ENCODE peak calls at places on chromosomes 11 and 22, in seven cellular contexts. P, M, O, G, J, Z and R are unnamed samples.

GRCh38 chr11:131284041-131284440 is 86.4 kb upstream of the NTM start:
- DNase-seq in Z (no peak), M (no peak), J (no peak), P (no peak), G (no peak), O (no peak), R (no peak)

GRCh38 chr11:128790200-128790599 is 76.9 kb downstream of the KCNJ1 start:
- DNase-seq in G (no peak), O (peak; percentile 38), P (no peak), J (peak; percentile 82), Z (no peak), M (no peak), R (no peak)

GRCh38 chr11:57641426-57641825 is 8.3 kb downstream of the YPEL4 start:
- DNase-seq in Z (no peak), M (no peak), G (no peak), P (no peak), O (no peak), J (no peak), R (no peak)

GRCh38 chr22:42752912-42753311 is 32.2 kb upstream of the A4GALT start:
- DNase-seq in J (no peak), O (no peak), Z (no peak), P (no peak), G (no peak), M (no peak), R (no peak)

GRCh38 chr11:116601734-116602636 is 170.8 kb downstream of the BUD13 start:
- DNase-seq in M (no peak), G (no peak), J (no peak), Z (no peak), O (no peak), P (no peak), R (no peak)

GRCh38 chr11:66183581-66184048 is 84.8 kb upstream of the RAB1B start:
- DNase-seq in P (no peak), J (no peak), Z (no peak), G (no peak), O (no peak), M (no peak), R (no peak)

GRCh38 chr22:23512348-23512705 is 67.8 kb downstream of the IGLL1 start:
- DNase-seq in G (no peak), P (no peak), J (no peak), Z (no peak), O (no peak), M (no peak), R (no peak)

GRCh38 chr11:130426223-130427048 is 2.0 kb downstream of the ADAMTS8 start:
- DNase-seq in O (no peak), J (peak; percentile 45), G (no peak), M (no peak), Z (no peak), P (no peak), R (no peak)

GRCh38 chr11:104254347-104254746 is 90.4 kb upstream of the PDGFD start:
- DNase-seq in P (no peak), G (peak; percentile 35), J (peak; percentile 29), Z (no peak), O (peak; percentile 39), M (no peak), R (no peak)

GRCh38 chr11:117870176-117870952 is 6.1 kb downstream of the FXYD6 start:
- DNase-seq in G (no peak), J (no peak), Z (no peak), P (no peak), M (no peak), O (no peak), R (no peak)

GRCh38 chr11:17750013-17750816 is 15.6 kb downstream of the KCNC1 start:
- DNase-seq in J (no peak), M (no peak), P (no peak), O (no peak), Z (no peak), G (no peak), R (no peak)

GRCh38 chr11:2523821-2524391 is 79.1 kb downstream of the KCNQ1 start:
- DNase-seq in G (no peak), J (no peak), P (peak; percentile 7), Z (no peak), M (no peak), O (no peak), R (no peak)

GRCh38 chr22:38815844-38816243 is 21.9 kb upstream of the DNAL4 start:
- DNase-seq in M (no peak), G (no peak), P (no peak), Z (no peak), J (no peak), O (no peak), R (no peak)

GRCh38 chr22:44042822-44043221 is 18.7 kb downstream of the PARVB start:
- DNase-seq in J (no peak), P (no peak), G (no peak), O (no peak), M (no peak), Z (no peak), R (no peak)

GRCh38 chr11:11567862-11568650 is 53.7 kb downstream of the GALNT18 start:
- DNase-seq in J (no peak), G (no peak), O (no peak), Z (no peak), P (no peak), M (no peak), R (peak; percentile 25)

GRCh38 chr11:5818245-5818865 is 9.6 kb downstream of the OR52N2 start:
- DNase-seq in P (no peak), J (no peak), O (no peak), M (no peak), Z (no peak), G (no peak), R (no peak)

GRCh38 chr22:32996702-32997101 is 61.5 kb downstream of the SYN3 start:
- DNase-seq in M (no peak), Z (no peak), G (no peak), J (peak; percentile 86), P (peak; percentile 89), O (no peak), R (no peak)

GRCh38 chr11:9606799-9607510 is 33.5 kb downstream of the WEE1 start:
- DNase-seq in Z (no peak), O (no peak), P (no peak), M (no peak), J (no peak), G (no peak), R (no peak)

GRCh38 chr11:106461839-106462545 is 384.5 kb downstream of the AASDHPPT start:
- DNase-seq in P (no peak), O (no peak), G (no peak), Z (no peak), J (no peak), M (no peak), R (no peak)

GRCh38 chr11:2987881-2988280 is 4.2 kb downstream of the NAP1L4 start:
- DNase-seq in J (no peak), O (no peak), M (no peak), G (no peak), Z (no peak), P (no peak), R (no peak)

GRCh38 chr22:41491379-41492100 is 22.6 kb downstream of the ACO2 start:
- DNase-seq in G (no peak), O (no peak), Z (no peak), J (no peak), M (no peak), P (no peak), R (no peak)

GRCh38 chr11:128957204-128957482 is 14.5 kb upstream of the TP53AIP1 start:
- DNase-seq in P (no peak), O (no peak), G (no peak), Z (no peak), J (no peak), M (no peak), R (no peak)

GRCh38 chr11:133928628-133929059 is 28.1 kb downstream of the IGSF9B start:
- DNase-seq in J (no peak), G (no peak), M (no peak), P (peak; percentile 51), O (no peak), Z (no peak), R (no peak)

GRCh38 chr11:34104680-34105078 is 750 bp upstream of the NAT10 start:
- DNase-seq in Z (no peak), P (no peak), J (no peak), G (no peak), O (no peak), M (no peak), R (no peak)

GRCh38 chr11:38503876-38504275 is 1905.8 kb upstream of the RAG2 start:
- DNase-seq in M (no peak), Z (no peak), J (no peak), O (no peak), G (no peak), P (no peak), R (no peak)

GRCh38 chr11:7977251-7977917 is 9.8 kb upstream of the EIF3F start:
- DNase-seq in M (no peak), O (no peak), J (no peak), Z (no peak), P (no peak), G (peak; percentile 79), R (peak; percentile 34)

GRCh38 chr11:70483077-70483861 is 84.9 kb downstream of the CTTN start:
- DNase-seq in J (peak; percentile 63), O (no peak), P (no peak), G (no peak), M (no peak), Z (no peak), R (peak; percentile 70)

GRCh38 chr11:96385187-96385586 is 4.5 kb downstream of the CCDC82 start:
- DNase-seq in Z (no peak), G (no peak), J (no peak), M (no peak), O (no peak), P (no peak), R (no peak)

GRCh38 chr11:10455637-10456487 is 798 bp downstream of the AMPD3 start:
- DNase-seq in P (peak; percentile 52), Z (peak; percentile 41), O (no peak), J (peak; percentile 52), M (no peak), G (peak; percentile 54), R (peak; percentile 51)